ENCODE peak calls at places on chromosomes 5 and 9, in ten cellular contexts. Q, N, U, J, W, M, Z, C, X and I are unnamed samples.

GRCh38 chr5:91742504-91742903 is 359.4 kb upstream of the ARRDC3 start:
- DNase-seq in Q (no peak), N (no peak), U (no peak), J (no peak), W (no peak), M (no peak), Z (no peak), C (no peak), X (no peak), I (no peak)

GRCh38 chr5:137838976-137839375 is 28.7 kb upstream of the MYOT start:
- DNase-seq in Q (no peak), N (no peak), U (no peak), J (no peak), W (no peak), M (no peak), Z (no peak), C (no peak), X (no peak), I (no peak)

GRCh38 chr5:86866036-86866435 is 248.3 kb downstream of the COX7C start:
- DNase-seq in Q (no peak), N (no peak), U (no peak), J (no peak), W (no peak), M (no peak), Z (no peak), C (no peak), X (no peak), I (no peak)

GRCh38 chr5:132498152-132498551 is 7.6 kb upstream of the IRF1 start:
- DNase-seq in Q (peak; percentile 56), N (peak; percentile 80), U (no peak), J (no peak), W (no peak), M (no peak), Z (peak; percentile 66), C (peak; percentile 93), X (peak; percentile 85), I (no peak)

GRCh38 chr5:160020266-160020770 is 11.4 kb downstream of the TTC1 start:
- DNase-seq in Q (peak; percentile 49), N (no peak), U (no peak), J (no peak), W (no peak), M (no peak), Z (no peak), C (peak; percentile 47), X (no peak), I (no peak)

GRCh38 chr9:35603506-35603985 is 1.5 kb upstream of the TESK1 start:
- DNase-seq in Q (peak; percentile 93), N (peak; percentile 51), U (no peak), J (no peak), W (no peak), M (no peak), Z (peak; percentile 88), C (no peak), X (peak; percentile 93), I (no peak)

GRCh38 chr5:93800988-93801811 is 59.8 kb upstream of the POU5F2 start:
- DNase-seq in Q (peak; percentile 62), N (peak; percentile 55), U (peak; percentile 59), J (peak; percentile 25), W (peak; percentile 53), M (peak; percentile 63), Z (peak; percentile 58), C (peak; percentile 66), X (peak; percentile 73), I (no peak)

GRCh38 chr5:68730220-68731010 is 363.4 kb upstream of the SLC30A5 start:
- DNase-seq in Q (peak; percentile 82), N (peak; percentile 71), U (peak; percentile 1), J (no peak), W (no peak), M (peak; percentile 90), Z (peak; percentile 89), C (peak; percentile 77), X (peak; percentile 90), I (no peak)

GRCh38 chr5:138141734-138142133 is 2.5 kb upstream of the NME5 start:
- DNase-seq in Q (no peak), N (no peak), U (no peak), J (no peak), W (no peak), M (no peak), Z (no peak), C (no peak), X (no peak), I (no peak)

GRCh38 chr5:73419414-73420390 is 28.9 kb downstream of the FOXD1 start:
- DNase-seq in Q (peak; percentile 74), N (peak; percentile 27), U (peak; percentile 49), J (no peak), W (no peak), M (peak; percentile 23), Z (peak; percentile 60), C (peak; percentile 42), X (peak; percentile 76), I (no peak)

GRCh38 chr9:72960446-72960845 is 7.6 kb upstream of the ALDH1A1 start:
- DNase-seq in Q (no peak), N (no peak), U (no peak), J (no peak), W (no peak), M (no peak), Z (peak; percentile 19), C (no peak), X (no peak), I (no peak)

GRCh38 chr9:103364753-103365152 is 369.6 kb downstream of the CYLC2 start:
- DNase-seq in Q (peak; percentile 96), N (no peak), U (no peak), J (no peak), W (no peak), M (no peak), Z (no peak), C (peak; percentile 1), X (peak; percentile 4), I (no peak)

GRCh38 chr9:38240051-38240450 is 152.5 kb upstream of the ALDH1B1 start:
- DNase-seq in Q (no peak), N (no peak), U (no peak), J (no peak), W (no peak), M (no peak), Z (no peak), C (no peak), X (no peak), I (no peak)

GRCh38 chr9:87844471-87844870 is 38.2 kb upstream of the SPATA31E1 start:
- DNase-seq in Q (peak; percentile 18), N (no peak), U (no peak), J (no peak), W (no peak), M (no peak), Z (no peak), C (no peak), X (no peak), I (no peak)